ENCODE peak calls at places on chromosomes 6 and 20, in seven cellular contexts. X, I, D, R, M, O and P are unnamed samples.

GRCh38 chr6:169222126-169222525 is 31.5 kb downstream of the THBS2 start:
- DNase-seq in X (no peak), I (no peak), D (no peak), R (no peak), M (no peak), O (no peak), P (no peak)

GRCh38 chr6:113976806-113977205 is 5.9 kb upstream of the HDAC2 start:
- DNase-seq in X (peak; percentile 31), I (no peak), D (no peak), R (no peak), M (no peak), O (no peak), P (no peak)

GRCh38 chr6:89242574-89243330 is 25.6 kb upstream of the GABRR1 start:
- DNase-seq in X (peak; percentile 61), I (peak; percentile 46), D (peak; percentile 27), R (peak; percentile 64), M (peak; percentile 59), O (peak; percentile 44), P (peak; percentile 93)

GRCh38 chr20:34921436-34921835 is 34.2 kb downstream of the GSS start:
- DNase-seq in X (no peak), I (no peak), D (no peak), R (peak; percentile 44), M (no peak), O (no peak), P (no peak)

GRCh38 chr20:40317156-40317790 is 371.8 kb downstream of the MAFB start:
- DNase-seq in X (no peak), I (no peak), D (no peak), R (no peak), M (no peak), O (no peak), P (no peak)

GRCh38 chr6:104381907-104382306 is 477.8 kb downstream of the HACE1 start:
- DNase-seq in X (no peak), I (peak; percentile 40), D (no peak), R (no peak), M (no peak), O (no peak), P (no peak)

GRCh38 chr6:82842721-82843120 is 222.9 kb downstream of the UBE3D start:
- DNase-seq in X (peak; percentile 73), I (no peak), D (peak; percentile 17), R (peak; percentile 88), M (no peak), O (no peak), P (no peak)

GRCh38 chr20:8127553-8128255 is 4.4 kb upstream of the PLCB1 start:
- DNase-seq in X (peak; percentile 42), I (no peak), D (no peak), R (no peak), M (no peak), O (no peak), P (no peak)

GRCh38 chr6:28658475-28659249 is 133.0 kb downstream of the GPX5 start:
- DNase-seq in X (peak; percentile 12), I (peak; percentile 36), D (peak; percentile 5), R (peak; percentile 28), M (no peak), O (peak; percentile 31), P (no peak)

GRCh38 chr6:10633216-10633615 is 61.2 kb downstream of the C6orf52 start:
- DNase-seq in X (peak; percentile 75), I (no peak), D (peak; percentile 94), R (peak; percentile 51), M (peak; percentile 60), O (no peak), P (no peak)

GRCh38 chr6:37477656-37478435 is 21.8 kb downstream of the CCDC167 start:
- DNase-seq in X (no peak), I (no peak), D (no peak), R (no peak), M (no peak), O (no peak), P (no peak)

GRCh38 chr6:142907017-142907470 is 37.9 kb downstream of the HIVEP2 start:
- DNase-seq in X (no peak), I (no peak), D (no peak), R (no peak), M (no peak), O (no peak), P (no peak)

GRCh38 chr6:149852180-149852579 is 12.0 kb downstream of the LRP11 start:
- DNase-seq in X (peak; percentile 62), I (no peak), D (peak; percentile 77), R (peak; percentile 37), M (no peak), O (no peak), P (no peak)

GRCh38 chr20:17618673-17619013 is 48.8 kb downstream of the DSTN start:
- DNase-seq in X (no peak), I (no peak), D (no peak), R (no peak), M (no peak), O (no peak), P (no peak)

GRCh38 chr20:17617868-17618672 is 48.2 kb downstream of the DSTN start:
- DNase-seq in X (no peak), I (peak; percentile 25), D (no peak), R (no peak), M (no peak), O (no peak), P (no peak)

GRCh38 chr20:17616480-17617211 is 46.8 kb downstream of the DSTN start:
- DNase-seq in X (no peak), I (peak; percentile 23), D (no peak), R (no peak), M (no peak), O (no peak), P (no peak)

GRCh38 chr20:17615645-17616479 is 46.0 kb downstream of the DSTN start:
- DNase-seq in X (no peak), I (no peak), D (no peak), R (no peak), M (no peak), O (no peak), P (no peak)

GRCh38 chr20:17617212-17617867 is 47.5 kb downstream of the DSTN start:
- DNase-seq in X (no peak), I (peak; percentile 77), D (no peak), R (peak; percentile 55), M (peak; percentile 18), O (peak; percentile 75), P (no peak)
- H3K9ac ChIP-seq in X (no peak overlapping the region), I (no peak overlapping the region), D (no peak overlapping the region), R (no peak overlapping the region), M (no peak overlapping the region), O (no peak overlapping the region), P (no peak overlapping the region)

GRCh38 chr6:144315226-144315980 is 30.3 kb downstream of the UTRN start:
- DNase-seq in X (no peak), I (no peak), D (no peak), R (no peak), M (no peak), O (no peak), P (no peak)

GRCh38 chr6:144316866-144317204 is 31.7 kb downstream of the UTRN start:
- DNase-seq in X (no peak), I (no peak), D (no peak), R (no peak), M (no peak), O (no peak), P (no peak)

GRCh38 chr6:144315981-144316865 is 31.1 kb downstream of the UTRN start:
- DNase-seq in X (no peak), I (no peak), D (no peak), R (no peak), M (no peak), O (no peak), P (no peak)

GRCh38 chr6:144314003-144314485 is 28.9 kb downstream of the UTRN start:
- DNase-seq in X (peak; percentile 75), I (no peak), D (no peak), R (peak; percentile 62), M (no peak), O (no peak), P (no peak)

GRCh38 chr6:144314562-144314961 is 29.4 kb downstream of the UTRN start:
- DNase-seq in X (no peak), I (no peak), D (no peak), R (no peak), M (no peak), O (no peak), P (no peak)
- H3K9ac ChIP-seq in X (no peak overlapping the region), I (no peak overlapping the region), D (no peak overlapping the region), R (no peak overlapping the region), M (no peak overlapping the region), O (no peak overlapping the region), P (no peak overlapping the region)

DNA sequence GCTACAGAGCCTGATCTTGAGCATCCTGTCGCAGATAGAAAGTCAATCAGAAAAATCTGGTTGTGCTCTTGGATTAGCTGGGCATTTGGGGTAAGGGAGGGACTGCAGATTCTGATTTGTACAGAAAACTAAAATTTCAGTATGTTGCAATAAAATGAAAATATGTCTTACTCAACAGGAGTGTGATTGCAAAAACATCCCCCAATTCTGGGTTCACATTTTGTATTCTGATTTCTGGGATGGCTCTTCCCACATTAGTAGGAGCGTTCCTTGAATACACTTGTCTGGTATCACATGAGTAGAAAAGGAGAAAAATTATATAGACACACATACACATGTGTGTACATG is 40.5 kb downstream of the PANK2 start:
- DNase-seq in X (no peak), I (no peak), D (no peak), R (no peak), M (no peak), O (no peak), P (no peak)
- H3K9ac ChIP-seq in X (no peak overlapping the region), I (no peak overlapping the region), D (no peak overlapping the region), R (no peak overlapping the region), M (no peak overlapping the region), O (no peak overlapping the region), P (no peak overlapping the region)

DNA sequence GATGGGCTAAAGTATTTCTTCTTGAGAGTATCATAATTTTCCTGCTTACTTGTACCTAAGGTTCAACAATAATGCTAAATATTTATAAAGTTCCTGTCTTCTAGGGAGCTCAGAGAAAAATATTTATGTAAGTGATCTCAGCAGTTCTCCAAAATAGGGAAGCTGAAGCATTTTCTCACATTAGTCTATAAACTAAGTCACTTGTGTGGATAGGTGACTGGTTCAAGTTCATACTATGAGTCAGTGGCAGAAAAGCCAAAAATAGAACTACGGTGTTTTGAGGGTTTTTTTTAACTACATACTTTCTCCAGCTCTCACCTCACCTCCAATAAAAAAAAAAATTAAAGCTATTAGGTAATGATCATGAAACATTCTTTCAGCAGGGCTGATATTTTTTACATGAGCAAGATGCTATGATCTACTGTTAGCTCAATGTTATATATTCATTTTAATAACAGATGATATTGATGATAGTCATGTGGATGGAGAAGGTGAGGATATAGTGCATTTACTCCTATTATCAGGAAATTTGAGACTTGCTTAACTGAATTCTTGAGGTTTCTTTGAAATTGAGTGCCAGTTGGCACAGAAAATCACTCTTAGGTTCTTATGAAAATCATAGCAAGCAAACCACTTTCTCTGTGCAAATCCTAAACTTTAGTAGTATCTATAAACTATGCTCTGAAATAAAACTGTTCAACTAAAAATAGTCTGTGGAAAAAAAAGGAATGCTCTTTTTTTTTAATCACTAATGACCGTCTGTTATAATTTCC is 4.1 kb upstream of the MOXD1 start:
- DNase-seq in X (peak; percentile 81), I (no peak), D (peak; percentile 37), R (peak; percentile 77), M (no peak), O (no peak), P (no peak)
- H3K9ac ChIP-seq in X (no peak overlapping the region), I (no peak overlapping the region), D (no peak overlapping the region), R (peak overlapping the region; percentile 57), M (no peak overlapping the region), O (no peak overlapping the region), P (no peak overlapping the region)